ENCODE peak calls at places on chromosomes 13 and 19, in ten cellular contexts. F is adrenal gland; E is heart right ventricle; G is psoas muscle; N is CD8-positive, alpha-beta memory T cell; Q is Peyer's patch; T is neural progenitor cell; R is left ventricle myocardium inferior; K is body of pancreas; U is upper lobe of right lung. W is an unnamed sample. For H3K4me1, the result is how much of the 10 kb centered on the place peaks cover.

GRCh38 chr19:6459356-6460098 is at the start of gene SLC25A23:
- DNase-seq in R (peak), N (peak), G (peak), U (peak), K (peak), Q (peak), E (peak), T (peak), F (peak), W (no peak)

GRCh38 chr19:33676999-33677665 is 55.4 kb downstream of the CHST8 start:
- DNase-seq in E (no peak), G (no peak), U (peak), F (no peak), K (no peak), Q (peak), N (no peak), R (no peak), T (no peak), W (no peak)

GRCh38 chr19:49502866-49503581 is 6.8 kb downstream of the RPS11 start:
- DNase-seq in U (no peak), F (no peak), G (peak), T (peak), K (peak), N (no peak), E (no peak), R (no peak), Q (peak), W (no peak)

GRCh38 chr13:94825507-94825906 is 113.2 kb upstream of the SOX21 start:
- DNase-seq in E (peak), N (no peak), G (peak), R (peak), T (peak), Q (peak), K (peak), U (no peak), F (peak), W (no peak)

GRCh38 chr19:18086590-18087138 is at the start of gene IL12RB1:
- DNase-seq in G (no peak), F (no peak), E (no peak), T (no peak), R (no peak), U (no peak), Q (peak), K (no peak), N (peak), W (no peak)

GRCh38 chr13:97004096-97004876 is 10.0 kb upstream of the OXGR1 start:
- DNase-seq in Q (no peak), F (no peak), U (no peak), G (no peak), R (no peak), N (no peak), T (no peak), K (no peak), E (no peak), W (no peak)

GRCh38 chr13:20198781-20199180 is 6.0 kb upstream of the GJB2 start:
- DNase-seq in K (no peak), F (no peak), U (no peak), G (no peak), T (no peak), E (no peak), N (no peak), R (no peak), Q (no peak), W (no peak)

GRCh38 chr13:89324582-89324981 is 1653.4 kb downstream of the SLITRK5 start:
- DNase-seq in U (no peak), K (no peak), G (no peak), T (no peak), F (no peak), E (no peak), N (no peak), R (no peak), Q (no peak), W (no peak)

GRCh38 chr13:73943137-73943964 is 190.9 kb downstream of the KLF12 start:
- DNase-seq in F (no peak), E (no peak), G (no peak), U (no peak), K (no peak), Q (no peak), T (no peak), N (no peak), R (no peak), W (no peak)
- H3K27ac ChIP-seq in F (no peak), E (peak), G (no peak), U (no peak), K (no peak), Q (no peak), T (no peak), N (peak), R (peak), W (no peak)

DNA sequence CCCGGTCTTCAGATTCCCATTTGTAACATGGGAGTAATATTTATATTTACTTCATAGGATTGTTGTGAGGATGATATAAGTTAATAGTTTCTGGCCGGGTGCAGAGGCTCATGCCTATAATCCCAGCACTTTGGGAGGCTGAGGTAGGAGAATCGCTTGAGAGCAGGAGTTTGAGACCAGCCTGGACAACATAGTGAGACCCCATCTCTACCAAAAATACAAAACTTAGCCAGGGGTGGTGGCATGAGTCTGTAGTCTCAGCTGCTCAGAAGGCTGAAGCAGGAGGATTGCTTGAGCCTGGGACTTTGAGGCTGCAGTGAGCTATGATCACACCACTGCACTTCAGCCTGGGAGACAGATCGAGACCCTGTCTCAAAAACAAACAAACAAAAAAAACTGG is 11.2 kb downstream of the CATSPERG start:
- DNase-seq in T (no peak), F (no peak), N (no peak), G (no peak), K (no peak), R (no peak), Q (no peak), U (no peak), E (no peak), W (no peak)
- H3K4me1 ChIP-seq in T (under half), F (under half), N (under half), G (under half), K (under half), R (under half), Q (under half), U (under half), E (under half), W (under half)

DNA sequence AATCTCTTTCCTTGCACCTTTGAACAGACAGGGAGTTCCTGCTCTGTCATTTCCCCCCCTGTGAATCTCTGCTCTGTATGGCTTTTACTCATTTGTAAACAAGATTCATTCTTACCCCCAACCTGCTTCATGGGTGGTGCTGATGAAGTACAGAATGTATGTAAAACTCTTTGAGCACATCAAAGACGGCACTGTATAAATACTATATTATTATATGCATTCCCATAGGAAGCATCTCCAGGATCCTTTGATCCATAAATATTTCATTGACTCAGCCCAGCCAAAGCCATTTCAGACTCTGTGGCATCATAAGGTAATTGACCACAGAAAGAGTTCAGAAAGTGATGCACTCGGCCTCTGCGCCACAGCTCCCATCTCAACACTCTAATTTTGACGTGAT is 208.7 kb downstream of the EFNB2 start:
- DNase-seq in Q (no peak), K (no peak), F (no peak), T (no peak), N (no peak), U (no peak), E (no peak), G (no peak), R (no peak), W (no peak)
- H3K27ac ChIP-seq in Q (no peak), K (no peak), F (no peak), T (no peak), N (no peak), U (no peak), E (no peak), G (no peak), R (no peak), W (no peak)

GRCh38 chr19:14405758-14406644 is 13.1 kb downstream of the DDX39A start:
- DNase-seq in G (peak), Q (peak), R (peak), E (peak), U (peak), N (peak), K (peak), F (peak), T (peak), W (no peak)

GRCh38 chr19:14409157-14410053 is 9.7 kb downstream of the DDX39A start:
- DNase-seq in E (no peak), K (no peak), Q (no peak), F (no peak), U (no peak), R (no peak), N (peak), G (no peak), T (no peak), W (no peak)

GRCh38 chr19:14406645-14407331 is 12.4 kb downstream of the DDX39A start:
- DNase-seq in T (no peak), R (no peak), N (no peak), G (no peak), E (no peak), F (no peak), U (no peak), Q (no peak), K (no peak), W (no peak)

GRCh38 chr19:14408641-14409120 is 10.5 kb downstream of the DDX39A start:
- DNase-seq in K (no peak), U (no peak), E (no peak), Q (no peak), F (peak), G (no peak), R (no peak), T (no peak), N (no peak), W (no peak)

GRCh38 chr19:14407889-14408640 is 11.1 kb downstream of the DDX39A start:
- DNase-seq in U (no peak), T (no peak), F (no peak), G (no peak), E (no peak), Q (peak), N (no peak), K (no peak), R (no peak), W (no peak)
- H3K4me1 ChIP-seq in U (under half), T (under half), F (under half), G (under half), E (under half), Q (under half), N (half or more), K (under half), R (under half), W (under half)

GRCh38 chr13:48252176-48252575 is 19.2 kb downstream of the ITM2B start:
- DNase-seq in R (no peak), Q (no peak), U (no peak), K (no peak), N (no peak), E (no peak), G (no peak), T (no peak), F (no peak), W (no peak)
- H3K27ac ChIP-seq in R (peak), Q (no peak), U (peak), K (no peak), N (no peak), E (peak), G (no peak), T (no peak), F (no peak), W (peak)

GRCh38 chr19:47258434-47258833 is 2.1 kb downstream of the CCDC9 start:
- DNase-seq in N (no peak), T (no peak), R (no peak), K (no peak), Q (no peak), G (no peak), U (no peak), E (no peak), F (peak), W (no peak)
- H3K4me1 ChIP-seq in N (under half), T (under half), R (under half), K (half or more), Q (under half), G (under half), U (under half), E (under half), F (under half), W (under half)

GRCh38 chr19:31498781-31499180 is 149.5 kb upstream of the TSHZ3 start:
- DNase-seq in E (no peak), N (no peak), R (no peak), F (no peak), K (no peak), U (no peak), G (no peak), Q (no peak), T (no peak), W (no peak)
- H3K27ac ChIP-seq in E (no peak), N (no peak), R (no peak), F (no peak), K (no peak), U (no peak), G (no peak), Q (no peak), T (no peak), W (no peak)

DNA sequence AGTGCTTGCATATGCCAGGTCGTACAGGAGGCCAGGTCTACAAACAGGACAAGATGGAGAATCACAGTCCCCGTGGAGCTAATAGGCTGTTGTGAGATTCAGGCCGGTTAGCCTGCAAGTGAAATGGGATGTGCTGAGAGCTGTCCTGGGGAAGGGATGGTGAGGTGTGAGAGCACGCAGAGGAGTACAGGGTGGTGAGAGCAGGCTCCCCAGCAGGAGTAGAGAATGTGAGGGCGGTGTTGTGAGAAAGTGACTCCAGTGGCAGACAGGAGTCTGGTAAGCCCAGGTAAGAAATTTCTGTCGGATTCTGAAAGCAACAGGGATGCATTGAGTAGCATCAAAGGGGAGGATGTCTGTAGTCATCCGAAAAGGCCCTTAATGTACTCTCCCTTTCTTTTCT is 50.7 kb upstream of the GPR183 start:
- DNase-seq in Q (no peak), R (no peak), U (no peak), F (no peak), G (no peak), N (no peak), K (no peak), E (no peak), T (no peak), W (no peak)
- H3K4me1 ChIP-seq in Q (under half), R (under half), U (under half), F (under half), G (under half), N (half or more), K (under half), E (under half), T (under half), W (under half)

GRCh38 chr13:46345400-46345799 is 41.7 kb downstream of the RUBCNL start:
- DNase-seq in F (no peak), K (peak), U (no peak), G (no peak), N (no peak), E (no peak), R (no peak), T (no peak), Q (no peak), W (no peak)

GRCh38 chr13:46350003-46350402 is 37.0 kb downstream of the RUBCNL start:
- DNase-seq in Q (no peak), K (no peak), U (no peak), T (no peak), G (no peak), R (no peak), E (no peak), N (no peak), F (no peak), W (no peak)

GRCh38 chr13:46345866-46346265 is 41.2 kb downstream of the RUBCNL start:
- DNase-seq in U (no peak), N (no peak), K (peak), F (no peak), E (no peak), R (no peak), Q (no peak), T (no peak), G (no peak), W (no peak)

GRCh38 chr13:46347277-46347676 is 39.8 kb downstream of the RUBCNL start:
- DNase-seq in U (no peak), G (no peak), Q (no peak), T (no peak), E (no peak), N (no peak), R (no peak), F (no peak), K (no peak), W (no peak)

DNA sequence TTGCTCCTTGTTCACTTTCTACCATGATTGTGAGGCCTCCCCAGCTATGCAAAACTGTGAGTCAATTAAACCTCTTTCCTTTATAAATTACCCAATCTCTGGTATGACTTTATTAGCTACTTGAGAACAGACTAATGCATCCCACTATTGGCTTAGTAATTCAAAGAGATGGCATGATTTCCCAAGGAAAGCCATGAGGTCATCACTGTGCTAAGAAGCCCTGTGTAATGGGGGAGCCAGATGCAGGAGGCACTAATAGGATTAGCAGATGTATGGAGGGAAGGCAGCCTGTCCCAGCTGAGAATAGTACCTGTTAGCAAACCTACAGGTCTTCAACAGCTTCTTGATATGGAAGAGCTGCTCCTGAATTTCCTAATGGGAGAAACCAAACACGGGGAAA is 38.1 kb downstream of the RUBCNL start:
- DNase-seq in F (no peak), T (peak), N (no peak), K (no peak), G (no peak), E (no peak), Q (no peak), R (no peak), U (no peak), W (no peak)
- H3K27ac ChIP-seq in F (no peak), T (no peak), N (no peak), K (no peak), G (no peak), E (no peak), Q (no peak), R (no peak), U (no peak), W (no peak)

W was measured in esophagus squamous epithelium.